ENCODE peak calls at places on chromosomes 1 and 21, in ten cellular contexts. M is DND-41, W is adrenal gland, B is NCI-H1417, V is HFF-Myc, D is left colon, O is occipital lobe, Q is hypothalamus, F is iris pigment epithelial cell, A is Peyer's patch. E is an unnamed sample.

GRCh38 chr1:200887036-200887435 is 7.7 kb upstream of the INAVA start:
- DNase-seq in F (no peak), O (no peak), W (no peak), Q (no peak), A (no peak), V (no peak), D (no peak), M (no peak), B (no peak), E (no peak)

GRCh38 chr1:186985889-186986491 is 157.2 kb downstream of the PLA2G4A start:
- DNase-seq in Q (no peak), O (no peak), D (no peak), A (no peak), V (peak), F (peak), W (no peak), B (peak), M (no peak), E (peak)

GRCh38 chr1:150548324-150548631 is 930 bp upstream of the ADAMTSL4 start:
- DNase-seq in O (no peak), A (no peak), B (no peak), F (no peak), M (no peak), Q (no peak), V (no peak), D (no peak), W (no peak), E (no peak)

GRCh38 chr1:160367516-160367900 is 637 bp downstream of the NHLH1 start:
- DNase-seq in M (no peak), A (no peak), F (no peak), W (peak), Q (no peak), O (no peak), B (no peak), D (no peak), V (no peak), E (no peak)

GRCh38 chr1:18322353-18323032 is 158.2 kb upstream of the KLHDC7A start:
- DNase-seq in Q (no peak), M (peak), D (no peak), V (no peak), O (no peak), B (no peak), F (no peak), W (no peak), A (no peak), E (no peak)

GRCh38 chr1:7388488-7389185 is 382.5 kb upstream of the VAMP3 start:
- DNase-seq in V (no peak), M (no peak), D (no peak), Q (peak), O (peak), A (peak), W (peak), B (peak), F (no peak), E (peak)

GRCh38 chr1:51627672-51628071 is 10.8 kb downstream of the OSBPL9 start:
- DNase-seq in V (no peak), W (no peak), M (no peak), O (no peak), B (peak), F (peak), Q (no peak), A (no peak), D (no peak), E (no peak)

GRCh38 chr1:26164036-26164927 is 4.5 kb downstream of the C1orf232 start:
- DNase-seq in F (no peak), V (no peak), W (no peak), M (peak), A (no peak), O (no peak), Q (peak), B (peak), D (peak), E (peak)

GRCh38 chr1:72111662-72112061 is 170.7 kb downstream of the NEGR1 start:
- DNase-seq in B (no peak), W (no peak), Q (no peak), O (no peak), A (no peak), V (no peak), M (no peak), D (no peak), F (no peak), E (no peak)

GRCh38 chr1:83928396-83928795 is 70.5 kb downstream of the TTLL7 start:
- DNase-seq in B (no peak), D (no peak), O (no peak), F (no peak), Q (no peak), W (no peak), M (no peak), V (no peak), A (no peak), E (no peak)

GRCh38 chr1:223846668-223847007 is 891 bp upstream of the TP53BP2 start:
- DNase-seq in Q (peak), A (no peak), O (peak), M (peak), F (peak), W (peak), V (no peak), B (peak), D (peak), E (peak)

GRCh38 chr1:42742141-42742540 is 2.1 kb upstream of the CLDN19 start:
- DNase-seq in F (no peak), D (no peak), Q (no peak), V (no peak), B (no peak), A (no peak), W (no peak), M (no peak), O (no peak), E (no peak)

GRCh38 chr1:117663156-117663902 is 57.5 kb downstream of the TENT5C start:
- DNase-seq in V (no peak), A (no peak), Q (no peak), D (no peak), M (no peak), O (no peak), B (no peak), F (no peak), W (no peak), E (no peak)

GRCh38 chr21:46082638-46083270 is 15.2 kb upstream of the COL6A2 start:
- DNase-seq in B (no peak), F (no peak), V (no peak), A (no peak), D (no peak), O (no peak), Q (no peak), M (no peak), W (peak), E (no peak)

GRCh38 chr1:214447557-214447871 is 103.9 kb downstream of the PTPN14 start:
- DNase-seq in V (no peak), W (no peak), A (no peak), M (no peak), Q (no peak), D (no peak), F (no peak), B (no peak), O (no peak), E (no peak)

GRCh38 chr1:40232444-40232843 is 15.3 kb upstream of the TMCO2 start:
- DNase-seq in W (no peak), Q (no peak), O (no peak), M (peak), B (no peak), F (no peak), A (peak), V (no peak), D (no peak), E (no peak)

GRCh38 chr1:23619299-23620188 is 60.2 kb upstream of the ID3 start:
- DNase-seq in F (no peak), V (no peak), A (peak), Q (no peak), W (no peak), B (peak), M (peak), D (peak), O (no peak), E (peak)

GRCh38 chr1:52925571-52926005 is 1.5 kb upstream of the SCP2 start:
- DNase-seq in Q (no peak), M (no peak), B (no peak), O (no peak), W (peak), V (no peak), A (no peak), D (no peak), F (no peak), E (no peak)

GRCh38 chr1:154714638-154715037 is 106.7 kb upstream of the ADAR start:
- DNase-seq in W (no peak), O (no peak), M (no peak), A (no peak), D (peak), V (no peak), Q (no peak), B (no peak), F (peak), E (no peak)

GRCh38 chr1:159122005-159122621 is 45.5 kb upstream of the AIM2 start:
- DNase-seq in F (peak), V (peak), Q (no peak), B (no peak), O (no peak), W (no peak), D (no peak), M (no peak), A (no peak), E (no peak)

GRCh38 chr1:106889504-106890027 is 166.9 kb upstream of the PRMT6 start:
- DNase-seq in V (no peak), D (no peak), W (no peak), A (no peak), B (no peak), O (no peak), M (no peak), F (no peak), Q (no peak), E (no peak)

GRCh38 chr21:21076051-21076450 is 77.8 kb downstream of the NCAM2 start:
- DNase-seq in D (no peak), B (no peak), O (no peak), W (no peak), F (no peak), Q (no peak), A (no peak), V (no peak), M (no peak), E (no peak)

GRCh38 chr21:45326834-45327457 is 39.3 kb upstream of the POFUT2 start:
- DNase-seq in W (no peak), F (no peak), V (no peak), Q (no peak), D (no peak), A (no peak), O (no peak), M (no peak), B (peak), E (no peak)

GRCh38 chr1:154720328-154721301 is 112.6 kb upstream of the ADAR start:
- DNase-seq in W (no peak), O (no peak), B (no peak), V (no peak), Q (no peak), A (no peak), F (no peak), M (no peak), D (no peak), E (no peak)

GRCh38 chr1:46519209-46519608 is 29.6 kb downstream of the DMBX1 start:
- DNase-seq in D (no peak), F (peak), Q (no peak), O (no peak), V (no peak), W (no peak), B (no peak), A (no peak), M (no peak), E (no peak)

GRCh38 chr1:36223373-36223995 is 759 bp upstream of the THRAP3 start:
- DNase-seq in W (no peak), F (peak), O (no peak), A (peak), Q (no peak), B (no peak), D (no peak), V (no peak), M (peak), E (no peak)

GRCh38 chr1:37133276-37134145 is 99.2 kb upstream of the GRIK3 start:
- DNase-seq in A (no peak), B (no peak), F (no peak), Q (no peak), D (no peak), O (peak), M (no peak), W (no peak), V (no peak), E (no peak)

GRCh38 chr1:17665950-17666720 is 89.0 kb upstream of the ACTL8 start:
- DNase-seq in Q (no peak), V (no peak), O (no peak), W (no peak), M (no peak), F (peak), A (no peak), D (no peak), B (peak), E (no peak)

GRCh38 chr1:233673146-233673946 is 59.4 kb downstream of the KCNK1 start:
- DNase-seq in B (no peak), Q (no peak), F (no peak), W (no peak), A (no peak), O (no peak), M (no peak), D (no peak), V (no peak), E (no peak)

E was measured in head of caudate nucleus.